ENCODE peak calls at places on chromosomes 16 and 17, in four cellular contexts. E, C, W and D are unnamed samples.

GRCh38 chr16:64962786-64963185 is 159.1 kb downstream of the CDH11 start:
- DNase-seq in E (no peak), C (no peak), W (peak), D (no peak)

GRCh38 chr16:61813339-61813738 is 222.9 kb downstream of the CDH8 start:
- DNase-seq in E (no peak), C (no peak), W (no peak), D (no peak)

GRCh38 chr16:14489460-14489859 is 140.6 kb downstream of the PARN start:
- DNase-seq in E (no peak), C (peak), W (peak), D (no peak)

GRCh38 chr17:58334661-58335060 is 6.1 kb upstream of the TSPOAP1 start:
- DNase-seq in E (no peak), C (no peak), W (no peak), D (no peak)

GRCh38 chr16:87598431-87598830 is 3.9 kb upstream of the JPH3 start:
- DNase-seq in E (no peak), C (no peak), W (no peak), D (no peak)

GRCh38 chr16:83733301-83733700 is 74.5 kb upstream of the HSBP1 start:
- DNase-seq in E (no peak), C (no peak), W (peak), D (no peak)

GRCh38 chr17:54694287-54694887 is 206.3 kb upstream of the TOM1L1 start:
- DNase-seq in E (no peak), C (no peak), W (no peak), D (no peak)

GRCh38 chr17:30503558-30503957 is 26.4 kb downstream of the GOSR1 start:
- DNase-seq in E (no peak), C (no peak), W (no peak), D (no peak)

GRCh38 chr17:17694229-17695081 is 13.2 kb downstream of the RAI1 start:
- DNase-seq in E (peak), C (no peak), W (peak), D (peak)

GRCh38 chr17:27502526-27503324 is 46.5 kb downstream of the KSR1 start:
- DNase-seq in E (peak), C (no peak), W (peak), D (peak)

GRCh38 chr16:66427036-66427446 is at the start of gene BEAN1:
- DNase-seq in E (peak), C (no peak), W (peak), D (no peak)

GRCh38 chr17:17032131-17032692 is 10.0 kb upstream of the MPRIP start:
- DNase-seq in E (peak), C (no peak), W (peak), D (peak)

GRCh38 chr16:59327894-59328293 is 593.8 kb upstream of the GOT2 start:
- DNase-seq in E (no peak), C (no peak), W (no peak), D (no peak)

GRCh38 chr16:71230122-71230845 is at the start of gene HYDIN:
- DNase-seq in E (peak), C (no peak), W (peak), D (peak)

GRCh38 chr16:280005-280421 is 378 bp upstream of the ARHGDIG start:
- DNase-seq in E (no peak), C (no peak), W (no peak), D (no peak)

GRCh38 chr17:44038604-44039007 is 23.8 kb upstream of the TMEM101 start:
- DNase-seq in E (no peak), C (no peak), W (no peak), D (peak)

GRCh38 chr16:62794724-62795123 is 758.5 kb upstream of the CDH8 start:
- DNase-seq in E (no peak), C (no peak), W (no peak), D (no peak)

GRCh38 chr17:78123258-78123929 is 5.2 kb downstream of the TMC6 start:
- DNase-seq in E (no peak), C (no peak), W (no peak), D (no peak)

GRCh38 chr17:44898768-44899073 is 524 bp downstream of the EFTUD2 start:
- DNase-seq in E (no peak), C (no peak), W (peak), D (no peak)

GRCh38 chr17:44121206-44121605 is 2.2 kb downstream of the HDAC5 start:
- DNase-seq in E (no peak), C (no peak), W (no peak), D (no peak)

GRCh38 chr16:77437859-77438258 is 3.0 kb upstream of the ADAMTS18 start:
- DNase-seq in E (no peak), C (no peak), W (peak), D (no peak)

GRCh38 chr16:17070882-17071592 is 399.7 kb downstream of the XYLT1 start:
- DNase-seq in E (peak), C (no peak), W (no peak), D (peak)

GRCh38 chr16:81448154-81449131 is 3.8 kb downstream of the CMIP start:
- DNase-seq in E (no peak), C (no peak), W (no peak), D (no peak)

GRCh38 chr17:62778990-62779681 is 29.0 kb downstream of the MARCHF10 start:
- DNase-seq in E (no peak), C (no peak), W (peak), D (no peak)

GRCh38 chr16:3879258-3879886 is 1.1 kb downstream of the CREBBP start:
- DNase-seq in E (peak), C (no peak), W (no peak), D (no peak)

GRCh38 chr16:3879887-3880564 is 487 bp downstream of the CREBBP start:
- DNase-seq in E (peak), C (no peak), W (peak), D (peak)

GRCh38 chr16:3880623-3881498 is at the start of gene CREBBP:
- DNase-seq in E (peak), C (peak), W (peak), D (peak)

GRCh38 chr16:3876695-3877094 is 3.8 kb downstream of the CREBBP start:
- DNase-seq in E (no peak), C (no peak), W (no peak), D (no peak)

DNA sequence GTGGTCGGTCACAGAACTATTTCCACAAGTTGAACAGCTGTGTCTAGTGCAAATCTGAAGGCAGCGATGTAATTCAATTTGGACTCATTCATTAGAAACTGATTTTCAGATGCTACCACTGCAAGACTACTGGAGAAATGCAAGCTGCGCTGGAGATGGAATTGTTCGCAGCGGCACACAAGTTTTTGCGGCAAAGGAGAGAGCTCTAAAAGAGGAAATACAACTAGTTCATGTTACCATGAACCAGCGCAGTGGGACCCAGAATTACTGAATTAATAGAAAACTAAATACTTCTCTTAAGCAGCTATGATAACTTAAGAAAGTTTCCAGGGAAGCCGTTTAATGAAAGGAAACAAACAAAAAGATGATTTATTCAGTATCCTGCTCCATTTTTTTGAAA is 1.9 kb downstream of the CREBBP start:
- DNase-seq in E (no peak), C (no peak), W (peak), D (no peak)
- H3K4me3 ChIP-seq in E (peak), C (peak), W (peak), D (peak)

DNA sequence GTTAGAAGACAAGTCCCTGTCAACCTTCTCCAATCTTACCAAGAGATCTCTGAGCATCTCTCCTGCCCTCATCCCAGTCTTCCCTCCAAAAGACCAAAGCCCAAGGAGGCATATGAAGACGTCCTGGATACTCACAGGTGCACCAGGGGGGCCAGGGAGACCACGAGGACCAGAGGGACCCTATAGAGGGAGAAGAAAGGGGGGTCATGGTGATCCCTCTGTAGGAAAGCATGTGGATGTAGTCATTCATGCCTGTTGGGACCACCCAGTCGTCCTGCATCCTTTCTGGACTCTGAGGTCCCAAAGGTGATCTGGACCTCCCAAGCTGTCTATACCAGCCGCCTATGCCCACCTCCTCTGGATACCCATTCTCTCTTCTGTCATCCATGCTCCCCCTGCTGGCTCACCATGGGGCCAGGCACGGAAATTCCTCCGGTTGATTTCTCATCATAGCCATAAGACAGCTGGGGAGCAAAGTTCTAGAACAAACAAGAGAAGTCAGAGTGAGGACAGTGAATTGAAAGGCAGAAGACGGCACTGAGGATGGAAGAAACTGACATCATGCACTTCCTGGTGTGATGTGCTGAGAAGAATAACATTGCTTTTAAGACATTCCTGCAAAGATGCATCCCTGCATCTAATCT is 3.3 kb downstream of the COL1A1 start:
- DNase-seq in E (peak), C (no peak), W (peak), D (no peak)
- H3K4me3 ChIP-seq in E (no peak), C (no peak), W (no peak), D (no peak)

DNA sequence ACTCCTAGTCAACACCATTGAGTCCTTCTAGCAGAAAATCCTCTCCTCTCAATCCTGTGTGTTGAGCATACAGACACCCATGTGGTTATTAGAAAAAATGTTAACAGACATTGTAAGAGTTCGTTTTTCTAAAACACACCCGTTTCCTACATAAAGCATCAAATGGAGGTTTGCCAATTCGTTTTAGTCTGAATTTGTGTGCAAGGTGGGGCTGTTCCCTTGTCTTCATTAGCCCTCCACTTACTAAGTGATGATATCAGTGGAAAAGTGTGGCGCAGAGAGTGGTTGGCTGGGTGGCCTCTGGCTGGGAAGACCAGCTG is 2.7 kb downstream of the NHERF1 start:
- DNase-seq in E (no peak), C (no peak), W (no peak), D (no peak)
- H3K4me3 ChIP-seq in E (no peak), C (no peak), W (no peak), D (peak)

DNA sequence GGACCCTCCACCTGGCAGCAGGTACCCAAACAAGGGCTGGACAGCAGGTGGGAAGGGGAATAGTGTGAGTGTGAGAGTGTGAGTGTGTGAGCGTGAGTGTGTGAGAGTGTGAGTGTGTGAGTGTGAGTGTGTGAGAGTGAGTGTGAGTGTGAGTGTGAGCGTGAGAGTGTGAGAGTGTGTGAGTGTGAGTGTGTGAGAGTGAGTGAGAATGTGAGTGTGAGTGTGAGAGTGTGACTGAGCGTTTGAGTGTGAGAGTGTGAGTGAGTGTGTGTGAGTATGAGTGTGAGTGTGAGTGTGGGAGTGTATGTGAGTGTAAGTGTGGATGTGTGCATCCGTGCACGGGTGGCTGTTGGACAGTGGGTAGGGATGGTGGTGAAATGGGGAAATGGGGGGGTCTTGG is 352 bp downstream of the ADGRG1 start:
- DNase-seq in E (no peak), C (no peak), W (no peak), D (no peak)
- H3K4me3 ChIP-seq in E (peak), C (peak), W (no peak), D (peak)

GRCh38 chr16:26688105-26688504 is 378.6 kb upstream of the C16orf82 start:
- DNase-seq in E (no peak), C (no peak), W (no peak), D (no peak)
- H3K4me3 ChIP-seq in E (no peak), C (no peak), W (no peak), D (no peak)

GRCh38 chr17:77087650-77088454 is 52.9 kb upstream of the SEC14L1 start:
- DNase-seq in E (no peak), C (no peak), W (no peak), D (no peak)
- H3K4me3 ChIP-seq in E (peak), C (peak), W (peak), D (peak)

GRCh38 chr17:50290074-50290702 is 15.9 kb downstream of the TMEM92 start:
- DNase-seq in E (peak), C (peak), W (peak), D (no peak)
- H3K4me3 ChIP-seq in E (no peak), C (no peak), W (no peak), D (no peak)

GRCh38 chr17:50139950-50140885 is 10.3 kb upstream of the SAMD14 start:
- DNase-seq in E (peak), C (no peak), W (peak), D (peak)
- H3K4me3 ChIP-seq in E (no peak), C (no peak), W (no peak), D (no peak)